ENCODE peak calls at places on chromosomes 11 and 22, in six cellular contexts. One of them, this sample, is unnamed.

GRCh38 chr11:45041556-45041955 is 90.9 kb upstream of the TP53I11 start:
- DNase-seq in aorta: no peak
- DNase-seq in breast epithelium: no peak
- DNase-seq in NT2/D1: no peak
- DNase-seq in lung: no peak
- DNase-seq in uterus: no peak
- DNase-seq in this sample: no peak

GRCh38 chr11:125170406-125171031 is 6.0 kb downstream of the PKNOX2 start:
- DNase-seq in NT2/D1: no peak
- DNase-seq in lung: no peak
- DNase-seq in aorta: peak; percentile 79
- DNase-seq in uterus: peak; percentile 62
- DNase-seq in breast epithelium: no peak
- DNase-seq in this sample: peak; percentile 67

GRCh38 chr11:29024386-29024785 is 916.2 kb downstream of the METTL15 start:
- DNase-seq in aorta: no peak
- DNase-seq in NT2/D1: no peak
- DNase-seq in breast epithelium: no peak
- DNase-seq in uterus: no peak
- DNase-seq in lung: no peak
- DNase-seq in this sample: peak; percentile 5

GRCh38 chr11:126147268-126148111 is 64.0 kb downstream of the RPUSD4 start:
- DNase-seq in NT2/D1: no peak
- DNase-seq in breast epithelium: no peak
- DNase-seq in aorta: no peak
- DNase-seq in uterus: no peak
- DNase-seq in lung: no peak
- DNase-seq in this sample: no peak

GRCh38 chr11:46363031-46363407 is 15.8 kb downstream of the DGKZ start:
- DNase-seq in aorta: peak; percentile 88
- DNase-seq in uterus: no peak
- DNase-seq in lung: peak; percentile 64
- DNase-seq in NT2/D1: no peak
- DNase-seq in breast epithelium: peak; percentile 77
- DNase-seq in this sample: no peak

GRCh38 chr11:33334627-33335026 is 77.4 kb downstream of the HIPK3 start:
- DNase-seq in NT2/D1: no peak
- DNase-seq in lung: no peak
- DNase-seq in aorta: no peak
- DNase-seq in uterus: no peak
- DNase-seq in breast epithelium: no peak
- DNase-seq in this sample: no peak

GRCh38 chr11:36041988-36042606 is 98.2 kb downstream of the LDLRAD3 start:
- DNase-seq in uterus: no peak
- DNase-seq in breast epithelium: no peak
- DNase-seq in NT2/D1: no peak
- DNase-seq in aorta: no peak
- DNase-seq in lung: no peak
- DNase-seq in this sample: no peak

GRCh38 chr11:100932474-100933100 is 197.0 kb downstream of the PGR start:
- DNase-seq in NT2/D1: no peak
- DNase-seq in uterus: no peak
- DNase-seq in aorta: no peak
- DNase-seq in lung: no peak
- DNase-seq in breast epithelium: no peak
- DNase-seq in this sample: no peak

GRCh38 chr11:11612439-11612838 is 9.4 kb downstream of the GALNT18 start:
- DNase-seq in breast epithelium: no peak
- DNase-seq in NT2/D1: no peak
- DNase-seq in uterus: no peak
- DNase-seq in lung: no peak
- DNase-seq in aorta: no peak
- DNase-seq in this sample: no peak

GRCh38 chr22:20651286-20651685 is 122.6 kb upstream of the SERPIND1 start:
- DNase-seq in uterus: no peak
- DNase-seq in aorta: no peak
- DNase-seq in NT2/D1: no peak
- DNase-seq in breast epithelium: no peak
- DNase-seq in lung: peak; percentile 16
- DNase-seq in this sample: no peak

GRCh38 chr22:34973926-34974325 is 92.0 kb upstream of the ISX start:
- DNase-seq in NT2/D1: no peak
- DNase-seq in breast epithelium: no peak
- DNase-seq in uterus: no peak
- DNase-seq in lung: no peak
- DNase-seq in aorta: no peak
- DNase-seq in this sample: no peak

GRCh38 chr22:38843201-38843715 is 570 bp downstream of the NPTXR start:
- DNase-seq in lung: no peak
- DNase-seq in breast epithelium: no peak
- DNase-seq in uterus: peak; percentile 63
- DNase-seq in NT2/D1: peak; percentile 43
- DNase-seq in aorta: peak; percentile 67
- DNase-seq in this sample: peak; percentile 71

GRCh38 chr22:38135133-38135706 is 24.7 kb upstream of the BAIAP2L2 start:
- DNase-seq in lung: no peak
- DNase-seq in breast epithelium: no peak
- DNase-seq in uterus: peak; percentile 11
- DNase-seq in aorta: peak; percentile 51
- DNase-seq in NT2/D1: no peak
- DNase-seq in this sample: peak; percentile 88

GRCh38 chr11:25970726-25971508 is 361.0 kb upstream of the ANO3 start:
- DNase-seq in aorta: no peak
- DNase-seq in lung: no peak
- DNase-seq in NT2/D1: no peak
- DNase-seq in uterus: no peak
- DNase-seq in breast epithelium: no peak
- DNase-seq in this sample: no peak

GRCh38 chr11:3021125-3021524 is 29.0 kb upstream of the NAP1L4 start:
- DNase-seq in breast epithelium: no peak
- DNase-seq in uterus: no peak
- DNase-seq in NT2/D1: peak; percentile 22
- DNase-seq in lung: no peak
- DNase-seq in aorta: no peak
- DNase-seq in this sample: peak; percentile 27

GRCh38 chr11:358129-358805 is 11.0 kb upstream of the B4GALNT4 start:
- DNase-seq in uterus: peak; percentile 32
- DNase-seq in lung: no peak
- DNase-seq in aorta: no peak
- DNase-seq in NT2/D1: no peak
- DNase-seq in breast epithelium: peak; percentile 43
- DNase-seq in this sample: no peak

GRCh38 chr22:27867958-27868737 is 50.9 kb downstream of the PITPNB start:
- DNase-seq in NT2/D1: no peak
- DNase-seq in aorta: no peak
- DNase-seq in breast epithelium: no peak
- DNase-seq in uterus: no peak
- DNase-seq in lung: no peak
- DNase-seq in this sample: no peak

GRCh38 chr22:27868738-27869282 is 50.2 kb downstream of the PITPNB start:
- DNase-seq in lung: no peak
- DNase-seq in aorta: no peak
- DNase-seq in NT2/D1: no peak
- DNase-seq in uterus: no peak
- DNase-seq in breast epithelium: no peak
- DNase-seq in this sample: no peak

GRCh38 chr22:27866136-27867091 is 52.6 kb downstream of the PITPNB start:
- DNase-seq in uterus: peak; percentile 61
- DNase-seq in lung: no peak
- DNase-seq in breast epithelium: no peak
- DNase-seq in aorta: no peak
- DNase-seq in NT2/D1: no peak
- DNase-seq in this sample: peak; percentile 43

GRCh38 chr22:27870234-27871191 is 48.5 kb downstream of the PITPNB start:
- DNase-seq in breast epithelium: no peak
- DNase-seq in uterus: no peak
- DNase-seq in NT2/D1: no peak
- DNase-seq in lung: no peak
- DNase-seq in aorta: no peak
- DNase-seq in this sample: no peak

DNA sequence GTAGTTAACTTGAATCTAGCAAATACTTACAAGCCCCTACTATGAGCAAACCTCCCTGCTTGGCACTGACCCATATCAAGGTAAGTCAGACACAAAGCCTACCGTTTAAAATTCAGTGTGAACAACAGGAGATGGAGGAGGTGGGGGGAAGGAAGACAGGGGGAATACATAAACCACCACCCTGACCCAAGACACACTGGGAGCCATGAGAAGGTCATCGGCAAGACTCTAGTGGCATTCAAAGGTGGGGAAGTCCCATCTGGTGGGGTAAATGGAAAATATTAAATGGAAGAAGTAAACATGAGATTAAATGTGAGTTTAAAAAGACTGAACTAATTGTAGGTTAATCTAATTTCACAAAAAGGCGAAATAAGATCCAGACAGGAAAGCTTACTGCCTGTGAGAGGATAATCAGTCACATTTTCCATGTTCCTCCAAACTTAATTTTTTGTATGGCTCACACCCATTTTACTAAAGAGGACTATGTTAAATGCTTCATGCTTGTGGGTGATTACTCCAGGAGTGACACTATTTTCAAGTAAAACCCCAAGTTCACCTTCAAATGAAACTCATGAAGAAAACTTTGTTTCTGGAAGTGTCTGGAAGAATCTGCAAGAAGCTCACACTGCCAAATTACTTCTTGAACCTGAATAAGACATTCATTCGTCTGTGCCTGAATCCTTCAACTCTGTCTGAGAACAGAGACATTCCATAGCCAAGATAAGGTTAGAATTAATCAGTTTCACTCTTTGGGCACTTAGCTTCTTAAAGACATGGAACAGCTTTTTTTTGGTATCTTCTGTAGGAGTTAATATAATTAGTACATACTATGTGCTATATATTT is 51.7 kb downstream of the PITPNB start:
- DNase-seq in aorta: no peak
- DNase-seq in uterus: no peak
- DNase-seq in breast epithelium: no peak
- DNase-seq in lung: no peak
- DNase-seq in NT2/D1: no peak
- DNase-seq in this sample: no peak
- H3K36me3 ChIP-seq in aorta: no peaks in the 10 kb centered on the region
- H3K36me3 ChIP-seq in uterus: no peaks in the 10 kb centered on the region
- H3K36me3 ChIP-seq in breast epithelium: no peaks in the 10 kb centered on the region
- H3K36me3 ChIP-seq in lung: peaks cover 5% of the 10 kb centered on the region
- H3K36me3 ChIP-seq in NT2/D1: peaks cover 32% of the 10 kb centered on the region
- H3K36me3 ChIP-seq in this sample: peaks cover 71% of the 10 kb centered on the region

DNA sequence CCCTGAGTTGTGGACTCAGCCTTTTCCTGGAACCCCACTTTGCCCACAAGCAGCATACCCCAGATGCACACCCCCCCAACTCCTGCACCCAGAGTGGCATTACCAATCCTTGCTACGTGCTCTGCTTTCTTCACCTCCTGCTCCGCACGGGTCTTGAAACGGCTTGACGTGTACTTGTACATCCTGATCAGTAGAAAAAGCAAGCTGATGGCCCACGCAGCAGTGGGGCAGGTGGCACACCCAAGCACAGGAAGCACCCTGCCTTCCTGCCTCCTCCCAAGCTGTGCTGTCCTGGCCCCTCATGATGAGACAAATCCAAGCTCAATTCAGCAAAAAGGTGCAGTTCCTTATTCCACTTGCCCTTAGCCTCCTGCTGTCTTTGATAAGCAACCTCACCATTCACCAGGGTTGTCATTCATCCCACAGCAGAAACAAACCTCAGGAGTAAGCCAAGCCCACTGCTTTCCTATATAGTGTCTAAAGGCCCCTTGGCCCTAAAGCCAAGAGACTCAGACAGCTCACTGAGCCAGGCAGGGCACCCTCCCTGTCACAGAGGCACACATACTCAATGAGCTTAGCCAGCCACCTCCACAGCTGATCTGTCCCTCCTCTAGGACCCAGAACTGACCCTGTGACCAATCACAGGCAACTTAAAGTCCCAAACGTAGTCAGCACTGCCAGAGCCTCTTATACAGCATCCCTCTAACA is 27.8 kb downstream of the MORC2 start:
- DNase-seq in uterus: no peak
- DNase-seq in NT2/D1: no peak
- DNase-seq in aorta: no peak
- DNase-seq in breast epithelium: no peak
- DNase-seq in lung: no peak
- DNase-seq in this sample: no peak
- H3K36me3 ChIP-seq in uterus: no peaks in the 10 kb centered on the region
- H3K36me3 ChIP-seq in NT2/D1: peaks cover 96% of the 10 kb centered on the region
- H3K36me3 ChIP-seq in aorta: peaks cover 6% of the 10 kb centered on the region
- H3K36me3 ChIP-seq in breast epithelium: peaks cover 25% of the 10 kb centered on the region
- H3K36me3 ChIP-seq in lung: peaks cover 72% of the 10 kb centered on the region
- H3K36me3 ChIP-seq in this sample: peaks cover 89% of the 10 kb centered on the region

GRCh38 chr11:64364435-64364834 is 5.5 kb downstream of the RPS6KA4 start:
- DNase-seq in aorta: no peak
- DNase-seq in NT2/D1: no peak
- DNase-seq in lung: no peak
- DNase-seq in breast epithelium: no peak
- DNase-seq in uterus: no peak
- DNase-seq in this sample: no peak
- H3K36me3 ChIP-seq in aorta: peaks cover 4% of the 10 kb centered on the region
- H3K36me3 ChIP-seq in NT2/D1: peaks cover 76% of the 10 kb centered on the region
- H3K36me3 ChIP-seq in lung: peaks cover 66% of the 10 kb centered on the region
- H3K36me3 ChIP-seq in breast epithelium: no peaks in the 10 kb centered on the region
- H3K36me3 ChIP-seq in uterus: no peaks in the 10 kb centered on the region
- H3K36me3 ChIP-seq in this sample: peaks cover 55% of the 10 kb centered on the region

GRCh38 chr11:70169632-70170031 is 33.5 kb upstream of the FADD start:
- DNase-seq in breast epithelium: peak; percentile 81
- DNase-seq in NT2/D1: no peak
- DNase-seq in aorta: no peak
- DNase-seq in uterus: no peak
- DNase-seq in lung: no peak
- DNase-seq in this sample: no peak

GRCh38 chr11:70169136-70169535 is 34.0 kb upstream of the FADD start:
- DNase-seq in lung: no peak
- DNase-seq in breast epithelium: no peak
- DNase-seq in NT2/D1: no peak
- DNase-seq in uterus: no peak
- DNase-seq in aorta: no peak
- DNase-seq in this sample: no peak

GRCh38 chr11:70167120-70167519 is 36.0 kb upstream of the FADD start:
- DNase-seq in uterus: no peak
- DNase-seq in lung: no peak
- DNase-seq in aorta: no peak
- DNase-seq in breast epithelium: no peak
- DNase-seq in NT2/D1: no peak
- DNase-seq in this sample: no peak

GRCh38 chr11:70167723-70168404 is 35.2 kb upstream of the FADD start:
- DNase-seq in NT2/D1: no peak
- DNase-seq in aorta: no peak
- DNase-seq in breast epithelium: no peak
- DNase-seq in lung: no peak
- DNase-seq in uterus: no peak
- DNase-seq in this sample: no peak

GRCh38 chr11:70168405-70168754 is 34.7 kb upstream of the FADD start:
- DNase-seq in NT2/D1: no peak
- DNase-seq in aorta: no peak
- DNase-seq in lung: no peak
- DNase-seq in uterus: no peak
- DNase-seq in breast epithelium: no peak
- DNase-seq in this sample: no peak
- H3K36me3 ChIP-seq in NT2/D1: no peaks in the 10 kb centered on the region
- H3K36me3 ChIP-seq in aorta: peaks cover 10% of the 10 kb centered on the region
- H3K36me3 ChIP-seq in lung: no peaks in the 10 kb centered on the region
- H3K36me3 ChIP-seq in uterus: no peaks in the 10 kb centered on the region
- H3K36me3 ChIP-seq in breast epithelium: no peaks in the 10 kb centered on the region
- H3K36me3 ChIP-seq in this sample: no peaks in the 10 kb centered on the region

GRCh38 chr22:18991138-18991432 is 55.0 kb upstream of the PRODH start:
- DNase-seq in uterus: no peak
- DNase-seq in lung: no peak
- DNase-seq in aorta: no peak
- DNase-seq in NT2/D1: no peak
- DNase-seq in breast epithelium: no peak
- DNase-seq in this sample: no peak
- H3K36me3 ChIP-seq in uterus: no peaks in the 10 kb centered on the region
- H3K36me3 ChIP-seq in lung: no peaks in the 10 kb centered on the region
- H3K36me3 ChIP-seq in aorta: no peaks in the 10 kb centered on the region
- H3K36me3 ChIP-seq in NT2/D1: peaks cover 6% of the 10 kb centered on the region
- H3K36me3 ChIP-seq in breast epithelium: no peaks in the 10 kb centered on the region
- H3K36me3 ChIP-seq in this sample: no peaks in the 10 kb centered on the region

This sample was measured in MG63.